ENCODE peak calls at places on chromosomes 11 and 22, in four cellular contexts. I is WTC11, V is A549, L is K562. F is an unnamed sample.

GRCh38 chr11:32448232-32448631 is 12.9 kb upstream of the WT1 start:
- DNase-seq in I (no peak), V (peak; percentile 53), L (peak; percentile 69), F (peak; percentile 31)

GRCh38 chr11:9385288-9385902 is 943 bp downstream of the IPO7 start:
- DNase-seq in I (no peak), V (peak; percentile 56), L (peak; percentile 58), F (peak; percentile 76)

GRCh38 chr11:33701302-33701701 is 676 bp upstream of the C11orf91 start:
- DNase-seq in I (no peak), V (no peak), L (no peak), F (no peak)

GRCh38 chr22:26681395-26681821 is 24.0 kb downstream of the MIAT start:
- DNase-seq in I (peak; percentile 68), V (no peak), L (no peak), F (no peak)

GRCh38 chr11:68145120-68145866 is 24.1 kb upstream of the CHKA start:
- DNase-seq in I (no peak), V (peak; percentile 53), L (no peak), F (peak; percentile 92)

GRCh38 chr11:121458551-121458950 is 5.8 kb upstream of the SORL1-AS1 start:
- DNase-seq in I (no peak), V (no peak), L (no peak), F (no peak)

GRCh38 chr11:61756452-61757212 is 4.2 kb downstream of the MYRF start:
- DNase-seq in I (no peak), V (peak; percentile 89), L (peak; percentile 74), F (peak; percentile 94)

GRCh38 chr11:131737357-131737756 is 366.9 kb downstream of the NTM start:
- DNase-seq in I (no peak), V (no peak), L (no peak), F (no peak)

GRCh38 chr11:18347471-18348125 is 25.2 kb downstream of the GTF2H1 start:
- DNase-seq in I (no peak), V (no peak), L (no peak), F (no peak)

GRCh38 chr11:2540521-2541320 is 95.9 kb downstream of the KCNQ1 start:
- DNase-seq in I (no peak), V (no peak), L (no peak), F (no peak)

GRCh38 chr11:28526406-28526751 is 418.2 kb downstream of the METTL15 start:
- DNase-seq in I (no peak), V (peak; percentile 40), L (no peak), F (no peak)

GRCh38 chr22:28822930-28823481 is 22.6 kb upstream of the XBP1 start:
- DNase-seq in I (no peak), V (no peak), L (no peak), F (peak; percentile 73)

GRCh38 chr22:30286813-30287625 is 2.3 kb downstream of the CASTOR1 start:
- DNase-seq in I (peak; percentile 95), V (peak; percentile 73), L (peak; percentile 76), F (peak; percentile 45)

DNA sequence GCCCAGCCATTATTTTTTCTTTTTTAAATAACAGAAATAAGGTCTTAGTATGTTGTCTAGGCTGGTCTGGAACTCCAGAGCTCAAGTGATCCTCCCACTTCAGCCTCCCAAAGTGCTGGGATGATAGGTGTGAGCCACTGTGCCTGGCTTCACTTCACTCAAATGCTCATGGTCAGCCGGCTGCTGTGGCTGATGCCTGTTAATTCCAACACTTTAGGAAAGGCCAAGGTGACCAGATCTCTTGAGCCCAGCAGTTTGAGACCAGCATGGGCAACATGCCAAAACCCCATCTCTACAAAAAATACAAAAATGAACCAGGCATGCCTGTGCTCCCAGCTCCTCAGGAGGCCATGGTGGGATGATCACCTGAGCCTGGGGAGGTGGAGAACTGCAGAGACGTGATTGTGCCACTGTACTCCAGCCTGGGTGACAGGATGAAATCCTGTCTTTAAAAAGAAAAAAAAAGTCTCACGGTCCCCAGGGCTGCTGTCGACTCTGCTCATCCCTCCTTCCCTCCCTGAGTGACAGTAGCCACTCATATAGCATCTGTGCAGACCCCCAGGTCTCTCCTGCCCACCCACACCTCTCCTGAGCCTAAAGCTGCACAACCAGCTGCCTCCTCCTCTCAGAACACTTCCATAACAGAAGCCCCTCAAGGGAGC is 3.6 kb downstream of the YDJC start:
- DNase-seq in I (no peak), V (no peak), L (no peak), F (no peak)
- TF ChIP-seq NR3C1 in I (no peak), V (no peak), L (no peak), F (no peak)

GRCh38 chr11:95910638-95911368 is 13.1 kb downstream of the MTMR2 start:
- DNase-seq in I (no peak), V (no peak), L (no peak), F (no peak)

GRCh38 chr11:95913830-95914229 is 10.1 kb downstream of the MTMR2 start:
- DNase-seq in I (no peak), V (no peak), L (no peak), F (no peak)

GRCh38 chr11:95915051-95915450 is 8.9 kb downstream of the MTMR2 start:
- DNase-seq in I (no peak), V (no peak), L (no peak), F (no peak)

GRCh38 chr11:95911369-95911759 is 12.5 kb downstream of the MTMR2 start:
- DNase-seq in I (no peak), V (no peak), L (no peak), F (no peak)

GRCh38 chr11:95912902-95913560 is 10.9 kb downstream of the MTMR2 start:
- DNase-seq in I (no peak), V (no peak), L (no peak), F (no peak)
- TF ChIP-seq NR3C1 in I (no peak), V (no peak), L (no peak), F (no peak)

GRCh38 chr11:119584193-119585037 is 144.6 kb downstream of the NECTIN1 start:
- DNase-seq in I (peak; percentile 83), V (no peak), L (peak; percentile 76), F (no peak)
- TF ChIP-seq NR3C1 in I (no peak), V (no peak), L (peak; percentile 58), F (no peak)

DNA sequence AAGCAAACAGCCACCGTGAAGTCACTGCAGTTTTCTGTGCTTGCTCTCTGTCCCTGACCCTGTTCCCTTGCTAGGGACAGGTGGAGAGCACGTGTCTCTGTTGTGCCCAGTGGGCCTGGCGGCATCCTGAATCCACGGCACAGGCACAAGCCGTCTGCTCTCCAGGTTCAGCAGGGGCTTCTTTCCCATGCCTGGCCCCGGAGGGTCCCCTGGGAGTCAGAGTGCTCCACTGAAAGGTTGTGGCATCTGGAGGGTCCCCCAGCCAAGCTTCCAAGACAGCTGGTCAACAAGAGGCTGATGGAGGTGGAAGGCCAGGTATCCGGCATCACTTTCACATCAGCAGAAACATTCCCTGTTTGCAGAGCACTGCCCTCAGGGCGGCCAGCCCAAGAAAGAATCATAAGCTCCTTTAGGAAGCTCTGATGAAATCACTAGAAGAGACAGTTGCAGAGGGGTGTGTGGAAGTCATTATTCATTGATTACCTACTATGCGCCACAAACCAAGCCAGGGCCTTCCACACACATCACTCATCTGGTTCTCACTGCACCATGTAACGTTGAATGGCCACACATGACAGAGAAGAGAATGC is 346.4 kb upstream of the B3GAT1 start:
- DNase-seq in I (no peak), V (no peak), L (no peak), F (no peak)
- TF ChIP-seq NR3C1 in I (no peak), V (no peak), L (no peak), F (no peak)

DNA sequence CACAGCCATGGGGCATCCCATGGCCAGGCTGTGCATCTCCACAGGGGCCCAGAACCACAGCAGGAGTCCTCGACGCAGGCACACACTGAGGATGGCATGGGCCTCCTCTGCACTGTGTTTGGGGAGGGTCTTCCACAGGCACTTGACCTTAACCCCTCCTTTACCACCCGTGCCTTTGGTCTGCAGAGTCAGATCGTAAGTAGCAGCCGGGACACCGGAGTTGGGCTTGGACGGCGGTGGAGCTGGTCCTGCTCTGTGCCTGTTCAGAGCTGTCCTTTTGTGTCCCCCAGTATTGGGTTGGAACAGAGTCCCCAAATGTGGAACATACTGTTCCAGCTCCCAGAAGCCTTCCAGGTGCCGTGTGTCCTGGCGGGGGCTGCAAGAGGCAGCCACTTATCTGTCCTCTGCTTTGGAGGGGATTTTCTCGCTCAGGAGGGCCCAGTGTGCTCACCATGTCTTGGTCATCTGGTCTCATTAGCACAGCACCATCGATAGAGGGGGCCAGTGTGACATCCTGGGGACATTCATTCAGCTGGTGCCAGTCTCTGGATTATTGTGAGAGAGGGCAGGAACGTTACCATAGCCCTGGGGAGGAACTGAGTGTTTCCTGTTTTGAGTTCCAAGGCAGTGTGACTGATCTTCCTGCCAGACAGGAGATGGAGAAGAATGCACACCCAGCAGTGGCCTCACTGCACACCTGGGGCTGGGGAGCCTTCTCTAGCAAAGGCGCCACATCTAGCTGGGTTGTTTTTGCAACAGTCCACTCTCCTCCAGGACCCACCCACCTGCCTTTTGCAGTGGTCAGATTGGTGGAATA is 12.4 kb downstream of the CRELD2 start:
- DNase-seq in I (no peak), V (peak; percentile 77), L (peak; percentile 37), F (peak; percentile 81)
- TF ChIP-seq NR3C1 in I (no peak), V (no peak), L (no peak), F (no peak)

GRCh38 chr22:42908082-42908746 is 51.1 kb upstream of the ARFGAP3 start:
- DNase-seq in I (no peak), V (no peak), L (no peak), F (no peak)

GRCh38 chr22:42907404-42908081 is 50.5 kb upstream of the ARFGAP3 start:
- DNase-seq in I (no peak), V (no peak), L (no peak), F (no peak)

GRCh38 chr22:42905217-42905616 is 48.1 kb upstream of the ARFGAP3 start:
- DNase-seq in I (no peak), V (no peak), L (no peak), F (no peak)

GRCh38 chr22:42905702-42906183 is 48.7 kb upstream of the ARFGAP3 start:
- DNase-seq in I (no peak), V (no peak), L (no peak), F (no peak)

GRCh38 chr22:42906605-42907338 is 49.7 kb upstream of the ARFGAP3 start:
- DNase-seq in I (no peak), V (no peak), L (no peak), F (no peak)
- TF ChIP-seq NR3C1 in I (no peak), V (no peak), L (no peak), F (no peak)

F was measured in HepG2.